ENCODE peak calls at places on chromosome 6, in five cellular contexts. M is fibroblast of pulmonary artery, R is PC-9, U is choroid plexus epithelial cell, P is SK-N-SH. C is an unnamed sample.

GRCh38 chr6:112231609-112232060 is 22.7 kb downstream of the LAMA4 start:
- DNase-seq in M (peak; percentile 59), R (no peak), U (peak; percentile 57), P (no peak), C (peak; percentile 64)

GRCh38 chr6:82711992-82712788 is 348.6 kb downstream of the TPBG start:
- DNase-seq in M (peak; percentile 38), R (no peak), U (peak; percentile 11), P (no peak), C (peak; percentile 87)

GRCh38 chr6:4599924-4600323 is 176.3 kb upstream of the CDYL start:
- DNase-seq in M (peak; percentile 94), R (peak; percentile 26), U (peak; percentile 85), P (no peak), C (peak; percentile 89)

GRCh38 chr6:161079566-161080262 is 88.1 kb downstream of the MAP3K4 start:
- DNase-seq in M (peak; percentile 71), R (no peak), U (peak; percentile 67), P (no peak), C (peak; percentile 71)

GRCh38 chr6:35140991-35141720 is at the start of gene TCP11:
- DNase-seq in M (no peak), R (no peak), U (no peak), P (peak; percentile 26), C (peak; percentile 15)

GRCh38 chr6:2733324-2733723 is 17.4 kb downstream of the MYLK4 start:
- DNase-seq in M (no peak), R (no peak), U (peak; percentile 37), P (no peak), C (no peak)

GRCh38 chr6:83378621-83379388 is 52.0 kb downstream of the ME1 start:
- DNase-seq in M (peak; percentile 54), R (no peak), U (peak; percentile 82), P (no peak), C (peak; percentile 88)

GRCh38 chr6:122049341-122049740 is 350.1 kb upstream of the HSF2 start:
- DNase-seq in M (no peak), R (no peak), U (peak; percentile 62), P (no peak), C (peak; percentile 38)

GRCh38 chr6:40640591-40641293 is 53.6 kb upstream of the LRFN2 start:
- DNase-seq in M (peak; percentile 1), R (no peak), U (peak; percentile 21), P (no peak), C (no peak)

GRCh38 chr6:133549252-133549925 is 308.2 kb downstream of the EYA4 start:
- DNase-seq in M (no peak), R (no peak), U (no peak), P (no peak), C (no peak)

GRCh38 chr6:68339488-68339887 is 295.6 kb upstream of the ADGRB3 start:
- DNase-seq in M (no peak), R (no peak), U (no peak), P (no peak), C (no peak)

GRCh38 chr6:68343901-68344300 is 291.2 kb upstream of the ADGRB3 start:
- DNase-seq in M (peak; percentile 34), R (peak; percentile 2), U (peak; percentile 74), P (peak; percentile 5), C (no peak)
- H3K4me3 ChIP-seq in M (no peak overlapping the region), R (no peak overlapping the region), U (no peak overlapping the region), P (no peak overlapping the region), C (no peak overlapping the region)

GRCh38 chr6:106976270-106976669 is 1.7 kb upstream of the CD24 start:
- DNase-seq in M (no peak), R (peak; percentile 37), U (no peak), P (no peak), C (no peak)

GRCh38 chr6:106975699-106976032 is 1.1 kb upstream of the CD24 start:
- DNase-seq in M (peak; percentile 7), R (no peak), U (no peak), P (peak; percentile 58), C (no peak)

GRCh38 chr6:106973841-106974336 is 640 bp downstream of the CD24 start:
- DNase-seq in M (no peak), R (peak; percentile 44), U (no peak), P (no peak), C (no peak)

GRCh38 chr6:106974337-106974998 is at the start of gene CD24:
- DNase-seq in M (no peak), R (peak; percentile 80), U (no peak), P (peak; percentile 92), C (no peak)

DNA sequence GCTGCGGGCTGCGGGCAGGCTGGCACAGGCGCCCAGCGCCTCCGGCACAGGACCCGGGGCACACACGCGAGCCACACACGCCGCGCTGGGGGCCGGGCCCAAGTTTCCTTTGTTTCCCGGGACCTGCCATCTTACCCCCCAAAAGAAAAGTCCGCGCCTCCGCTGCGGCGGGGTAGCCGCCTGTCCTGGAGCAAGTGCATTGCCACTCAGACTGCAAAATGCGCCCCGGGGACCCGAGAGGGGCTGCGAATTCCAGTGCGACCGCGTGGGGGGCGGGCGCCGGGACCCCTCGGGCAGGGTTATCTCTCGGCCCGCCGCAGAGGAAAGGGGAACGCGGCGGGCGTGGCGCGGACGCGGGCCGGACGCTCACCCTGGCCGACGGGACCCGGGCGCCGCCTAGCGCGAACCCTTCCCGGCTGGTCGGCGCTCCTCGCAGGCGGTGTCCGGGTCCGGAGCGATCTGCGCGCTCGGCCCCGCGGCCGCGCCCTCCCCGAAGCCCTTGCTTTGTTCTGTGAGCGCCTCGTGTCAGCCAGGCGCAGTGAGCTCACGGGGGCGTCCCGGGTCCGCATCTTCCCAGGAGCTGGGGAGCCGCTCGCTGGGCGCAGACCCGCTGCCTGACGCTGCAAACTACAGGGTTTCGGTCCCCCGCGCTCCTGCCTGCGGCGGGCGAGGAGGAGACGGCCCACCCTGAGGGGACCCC is 620 bp upstream of the CD24 start:
- DNase-seq in M (no peak), R (peak; percentile 77), U (no peak), P (peak; percentile 76), C (peak; percentile 9)
- TF ChIP-seq CTCF in M (no peak), R (peak; percentile 36), U (no peak), P (no peak), C (no peak)

DNA sequence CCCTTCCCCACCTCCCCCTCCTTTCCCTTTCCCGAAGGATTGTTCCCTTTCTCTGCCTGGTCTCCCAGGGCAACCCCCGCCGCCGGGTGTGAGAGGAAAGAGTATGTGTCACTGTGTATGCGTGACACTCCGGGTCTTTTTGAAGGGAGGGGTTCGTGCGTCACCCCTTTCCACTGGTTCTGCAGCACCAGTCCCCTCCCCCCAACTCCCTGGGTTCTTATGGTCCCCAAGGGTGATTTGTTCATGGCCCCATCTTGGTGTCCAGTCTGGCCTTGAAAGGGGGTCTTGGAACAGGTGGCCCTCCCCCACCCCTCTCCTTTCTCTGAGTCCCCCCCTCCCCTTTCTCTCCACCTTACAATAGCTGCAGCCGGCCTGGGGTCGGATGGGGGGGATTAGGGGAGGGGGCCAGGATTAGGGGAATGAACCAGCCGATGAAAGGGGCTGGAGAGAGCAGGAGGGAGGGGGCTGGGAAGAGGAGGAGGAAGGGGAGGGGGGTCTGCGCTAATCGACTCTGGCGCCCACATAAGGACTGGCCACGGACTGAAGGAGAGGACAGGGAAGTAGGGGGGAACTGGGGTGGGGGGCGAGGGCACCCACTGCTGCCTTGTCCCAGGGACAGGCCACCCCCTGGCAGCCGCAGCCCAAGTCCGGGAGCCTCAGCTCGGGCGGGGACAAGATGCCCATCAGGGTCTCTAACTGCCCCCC is 1.3 kb upstream of the RING1 start:
- DNase-seq in M (peak; percentile 25), R (peak; percentile 42), U (no peak), P (peak; percentile 21), C (peak; percentile 61)
- H3K4me3 ChIP-seq in M (peak overlapping the region; percentile 89), R (peak overlapping the region; percentile 98), U (peak overlapping the region; percentile 87), P (peak overlapping the region; percentile 90), C (peak overlapping the region; percentile 89)

GRCh38 chr6:33570806-33571636 is 9.1 kb downstream of the BAK1 start:
- DNase-seq in M (peak; percentile 70), R (peak; percentile 66), U (peak; percentile 71), P (peak; percentile 93), C (peak; percentile 60)
- TF ChIP-seq CTCF in M (no peak), R (no peak), U (no peak), P (no peak), C (no peak)

DNA sequence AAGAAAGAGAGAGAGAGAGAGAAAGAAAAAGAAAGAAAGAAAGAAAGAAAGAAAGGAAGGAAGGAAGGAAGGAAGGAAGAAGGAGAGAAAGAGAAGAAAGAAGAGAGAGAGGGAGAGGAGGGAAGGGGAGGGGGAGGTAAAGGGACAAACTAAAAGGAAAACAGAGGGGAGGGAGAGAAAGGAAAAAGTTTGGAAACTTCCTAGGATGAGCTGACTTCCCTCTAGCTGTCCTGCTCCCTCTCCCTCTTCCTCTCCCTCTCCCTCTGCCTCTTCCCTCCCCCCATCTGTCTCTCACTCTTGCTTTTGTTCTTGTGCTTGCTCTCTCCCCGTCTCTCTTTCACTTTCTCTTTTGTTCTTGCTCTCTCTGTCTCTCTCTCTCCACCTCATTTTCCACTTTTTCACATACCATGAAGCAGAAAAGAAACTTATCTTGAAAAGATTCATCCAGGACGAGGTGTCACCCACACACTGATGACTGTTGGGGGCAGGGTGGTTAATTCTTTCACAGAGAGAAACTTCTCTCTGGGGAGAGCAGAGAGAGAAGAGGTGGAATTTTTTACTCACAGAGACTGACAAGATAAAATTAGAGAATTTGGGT is 56.4 kb upstream of the DUSP22 start:
- DNase-seq in M (peak; percentile 39), R (no peak), U (peak; percentile 78), P (no peak), C (peak; percentile 54)
- H3K4me3 ChIP-seq in M (peak overlapping the region; percentile 43), R (no peak overlapping the region), U (peak overlapping the region; percentile 52), P (peak overlapping the region; percentile 57), C (peak overlapping the region; percentile 56)

GRCh38 chr6:36912583-36912982 is 26.8 kb downstream of the C6orf89 start:
- DNase-seq in M (peak; percentile 67), R (peak; percentile 37), U (peak; percentile 94), P (no peak), C (peak; percentile 90)

GRCh38 chr6:36916159-36916558 is 30.4 kb downstream of the C6orf89 start:
- DNase-seq in M (no peak), R (no peak), U (no peak), P (no peak), C (no peak)

GRCh38 chr6:36913082-36913481 is 27.3 kb downstream of the C6orf89 start:
- DNase-seq in M (no peak), R (no peak), U (no peak), P (no peak), C (no peak)

GRCh38 chr6:36915599-36915998 is 29.8 kb downstream of the C6orf89 start:
- DNase-seq in M (no peak), R (no peak), U (peak; percentile 51), P (no peak), C (no peak)

GRCh38 chr6:36914227-36914794 is 28.6 kb downstream of the C6orf89 start:
- DNase-seq in M (peak; percentile 54), R (peak; percentile 91), U (peak; percentile 63), P (no peak), C (no peak)
- TF ChIP-seq CTCF in M (peak; percentile 44), R (peak; percentile 61), U (peak; percentile 55), P (peak; percentile 55), C (peak; percentile 49)

GRCh38 chr6:70396796-70397729 is 16.2 kb upstream of the FAM135A start:
- DNase-seq in M (peak; percentile 77), R (no peak), U (peak; percentile 4), P (no peak), C (no peak)
- H3K4me3 ChIP-seq in M (no peak overlapping the region), R (no peak overlapping the region), U (no peak overlapping the region), P (no peak overlapping the region), C (no peak overlapping the region)

C was measured in AG10803.